ENCODE peak calls at places on chromosomes 12 and 14, in four cellular contexts. A is A549, S is IMR-90, U is K562. B is an unnamed sample.

GRCh38 chr12:95582230-95583058 is 31.2 kb upstream of the USP44 start:
- DNase-seq in S (peak; percentile 77), U (no peak), A (peak; percentile 41), B (peak; percentile 51)

GRCh38 chr12:106625976-106626375 is 43.2 kb downstream of the RFX4 start:
- DNase-seq in A (no peak), U (no peak), S (no peak), B (no peak)

GRCh38 chr14:64566651-64567122 is 16.9 kb downstream of the PPP1R36 start:
- DNase-seq in S (no peak), A (no peak), U (no peak), B (no peak)

GRCh38 chr14:77988966-77989365 is 181.2 kb upstream of the NRXN3 start:
- DNase-seq in A (no peak), U (no peak), S (peak; percentile 48), B (no peak)

GRCh38 chr12:66182956-66183355 is 6.1 kb upstream of the IRAK3 start:
- DNase-seq in U (no peak), A (no peak), S (no peak), B (no peak)

GRCh38 chr12:82708507-82708906 is 21.8 kb downstream of the TMTC2 start:
- DNase-seq in A (no peak), U (no peak), S (no peak), B (no peak)

GRCh38 chr14:91521058-91521721 is 11.1 kb upstream of the PPP4R3A start:
- DNase-seq in A (no peak), S (no peak), U (no peak), B (no peak)

GRCh38 chr14:20427231-20428009 is 8.5 kb downstream of the KLHL33 start:
- DNase-seq in S (peak; percentile 71), A (peak; percentile 25), U (peak; percentile 34), B (peak; percentile 13)

GRCh38 chr14:99132821-99133562 is 139.0 kb downstream of the BCL11B start:
- DNase-seq in U (no peak), A (no peak), S (no peak), B (no peak)

GRCh38 chr12:63820427-63820826 is 24.1 kb upstream of the SRGAP1 start:
- DNase-seq in U (no peak), A (no peak), S (no peak), B (no peak)

GRCh38 chr12:65822732-65823480 is 1.4 kb upstream of the HMGA2 start:
- DNase-seq in S (peak; percentile 79), A (peak; percentile 69), U (no peak), B (peak; percentile 84)

GRCh38 chr12:31265722-31266121 is 60.2 kb downstream of the SINHCAF start:
- DNase-seq in U (no peak), S (no peak), A (no peak), B (no peak)

GRCh38 chr12:132116709-132117557 is 27.2 kb downstream of the DDX51 start:
- DNase-seq in A (no peak), U (no peak), S (no peak), B (no peak)

GRCh38 chr12:75374971-75375370 is 15.9 kb upstream of the GLIPR1L2 start:
- DNase-seq in S (no peak), U (no peak), A (no peak), B (no peak)

GRCh38 chr12:124322271-124322998 is 27.5 kb downstream of the RFLNA start:
- DNase-seq in S (peak; percentile 13), A (no peak), U (no peak), B (no peak)

GRCh38 chr12:75690556-75690955 is 179.1 kb upstream of the KRR1 start:
- DNase-seq in U (no peak), S (peak; percentile 100), A (peak; percentile 31), B (no peak)

GRCh38 chr12:104715562-104716182 is 242.4 kb downstream of the SLC41A2 start:
- DNase-seq in U (no peak), A (no peak), S (no peak), B (no peak)

GRCh38 chr14:36069535-36069900 is 107.0 kb downstream of the PTCSC3 start:
- DNase-seq in U (peak; percentile 68), S (peak; percentile 17), A (peak; percentile 45), B (peak; percentile 62)

GRCh38 chr12:124738636-124739467 is 124.8 kb downstream of the SCARB1 start:
- DNase-seq in U (no peak), A (no peak), S (peak; percentile 82), B (no peak)

GRCh38 chr14:92665699-92666110 is 82.7 kb downstream of the LGMN start:
- DNase-seq in A (no peak), U (no peak), S (no peak), B (no peak)
- TF ChIP-seq CEBPB in A (no peak), U (no peak), S (no peak), B (no peak)

DNA sequence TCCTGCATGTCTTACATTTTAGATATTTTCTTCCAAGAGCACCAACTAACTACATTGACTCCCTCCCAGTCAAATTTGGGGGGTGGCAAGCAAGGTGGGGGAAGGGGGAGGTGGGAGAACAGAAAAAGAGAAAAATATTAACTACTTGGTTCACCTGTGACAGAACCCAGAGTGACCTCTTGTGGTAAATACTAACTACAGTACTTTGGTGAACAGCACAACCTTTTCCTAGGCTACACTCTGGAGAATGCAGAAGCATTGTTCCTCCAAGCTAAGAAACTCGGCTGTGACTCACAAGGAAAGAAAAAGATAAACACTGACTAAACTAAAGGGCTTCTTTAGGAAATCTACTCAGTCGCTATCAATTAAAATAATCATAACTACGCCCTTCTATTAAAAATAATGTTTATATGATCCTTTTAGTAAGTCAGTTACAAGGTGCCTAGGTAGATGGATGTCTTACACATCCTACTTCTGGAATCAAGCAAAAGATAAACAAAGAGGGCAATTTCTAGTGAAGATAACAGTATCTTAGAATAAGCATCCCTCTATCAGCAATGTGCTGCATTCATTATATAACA is 5.4 kb downstream of the KCNH5 start:
- DNase-seq in U (no peak), A (no peak), S (peak; percentile 84), B (no peak)
- TF ChIP-seq CEBPB in U (no peak), A (no peak), S (no peak), B (no peak)

GRCh38 chr14:89504602-89505320 is 87.7 kb upstream of the FOXN3 start:
- DNase-seq in S (peak; percentile 84), U (no peak), A (no peak), B (no peak)
- TF ChIP-seq CEBPB in S (no peak), U (no peak), A (no peak), B (no peak)

GRCh38 chr12:3148366-3149000 is 71.3 kb downstream of the TSPAN9 start:
- DNase-seq in U (no peak), S (peak; percentile 25), A (no peak), B (no peak)
- TF ChIP-seq CEBPB in U (no peak), S (no peak), A (no peak), B (no peak)

DNA sequence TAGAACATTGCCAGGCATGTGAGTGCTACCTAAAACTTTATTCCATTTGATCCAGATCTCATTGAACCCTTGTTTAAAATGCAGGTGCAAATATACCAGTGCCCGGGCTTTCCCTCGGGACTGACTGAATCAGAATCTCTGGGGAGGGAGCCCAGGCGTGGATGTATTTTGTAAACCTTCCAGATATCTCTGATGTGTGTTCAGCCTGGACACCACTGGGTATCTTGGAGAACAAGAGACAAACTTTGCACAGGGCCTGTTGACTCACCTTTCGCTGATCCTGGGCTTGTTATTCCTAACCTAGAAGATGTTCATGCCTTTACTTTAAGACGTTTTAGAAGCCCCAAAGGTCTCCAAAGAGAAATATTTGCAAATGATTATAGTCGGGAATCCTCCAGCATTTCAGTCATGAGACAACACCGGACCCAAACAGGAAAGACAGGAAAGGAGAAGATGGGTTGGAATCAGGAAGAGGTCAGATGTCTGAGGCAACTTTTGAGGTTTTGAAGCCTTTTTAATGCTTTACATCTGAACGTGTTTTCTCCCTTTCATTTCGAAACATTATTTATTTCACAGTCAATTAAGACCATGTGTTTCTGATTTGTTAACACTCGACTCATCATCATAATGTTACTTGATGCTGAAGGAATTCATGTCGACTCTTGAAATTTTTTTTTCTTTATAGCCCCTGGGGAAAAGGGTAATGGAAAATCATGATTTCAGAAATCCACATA is 118.6 kb downstream of the PLXNC1 start:
- DNase-seq in A (no peak), S (peak; percentile 61), U (no peak), B (no peak)
- TF ChIP-seq CEBPB in A (no peak), S (no peak), U (no peak), B (no peak)

GRCh38 chr14:105322791-105323556 is 8.4 kb downstream of the PACS2 start:
- DNase-seq in A (no peak), U (peak; percentile 41), S (no peak), B (no peak)
- TF ChIP-seq CEBPB in A (no peak), U (no peak), S (no peak), B (no peak)

DNA sequence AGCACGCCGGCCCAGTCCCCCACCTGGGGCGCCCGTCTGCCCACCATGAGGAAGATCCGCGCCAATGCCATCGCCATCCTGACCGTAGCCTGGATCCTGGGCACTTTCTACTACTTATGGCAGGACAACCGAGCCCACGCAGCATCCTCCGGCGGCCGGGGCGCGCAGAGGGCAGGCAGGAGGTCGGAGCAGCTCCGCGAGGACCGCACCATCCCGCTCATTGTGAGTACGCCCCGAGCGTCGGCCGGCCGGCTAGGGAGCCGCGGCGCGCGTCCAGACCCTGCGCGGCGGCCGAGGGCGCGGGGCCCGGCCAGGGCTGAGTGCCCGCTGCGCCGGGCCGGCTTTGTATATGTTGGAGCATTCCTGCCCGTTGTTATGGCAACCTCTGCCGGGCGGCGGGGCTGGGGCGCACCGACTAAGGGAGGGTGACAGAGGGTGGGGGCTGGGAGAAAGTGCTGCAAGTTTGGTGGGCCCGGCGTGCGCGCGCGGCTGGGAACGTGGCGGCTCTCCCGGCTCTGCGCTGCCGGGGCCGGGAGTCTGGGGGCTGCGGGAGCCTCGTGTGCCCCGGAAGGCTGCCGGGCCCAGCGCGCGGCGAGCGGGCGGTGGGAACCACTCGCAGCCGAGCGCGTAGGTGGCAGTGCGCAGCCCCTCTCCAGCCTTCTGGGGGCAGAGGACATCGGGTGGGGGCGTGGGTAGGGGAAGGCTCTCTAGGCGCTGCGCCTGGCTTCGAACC is 454 bp downstream of the GALNT16 start:
- DNase-seq in S (peak; percentile 4), U (no peak), A (no peak), B (no peak)
- TF ChIP-seq CEBPB in S (no peak), U (no peak), A (no peak), B (no peak)

GRCh38 chr12:55823419-55823818 is 5.6 kb downstream of the ORMDL2 start:
- DNase-seq in S (no peak), U (no peak), A (no peak), B (no peak)

GRCh38 chr12:55820679-55821078 is 2.8 kb downstream of the ORMDL2 start:
- DNase-seq in U (peak; percentile 27), A (peak; percentile 41), S (no peak), B (no peak)

GRCh38 chr12:55818886-55819285 is 1.0 kb downstream of the ORMDL2 start:
- DNase-seq in U (no peak), A (no peak), S (peak; percentile 38), B (no peak)

GRCh38 chr12:55824726-55825125 is 4.7 kb downstream of the DNAJC14 start:
- DNase-seq in A (no peak), S (no peak), U (no peak), B (no peak)

GRCh38 chr12:55822228-55822627 is 4.4 kb downstream of the ORMDL2 start:
- DNase-seq in A (peak; percentile 62), S (no peak), U (no peak), B (no peak)
- TF ChIP-seq CEBPB in A (no peak), S (no peak), U (no peak), B (no peak)

B was measured in HCT116.